ENCODE peak calls at places on chromosomes 12 and 14, in four cellular contexts. H is A549, Z is stomach, N is body of pancreas. C is an unnamed sample.

GRCh38 chr12:107014050-107014449 is 27.1 kb upstream of the MTERF2 start:
- DNase-seq in H (peak; percentile 61), Z (peak; percentile 43), N (peak; percentile 73), C (no peak)

GRCh38 chr14:53964249-53964648 is 7.6 kb upstream of the BMP4 start:
- DNase-seq in H (no peak), Z (no peak), N (no peak), C (no peak)

GRCh38 chr12:122981587-122982493 is 1.4 kb downstream of the ARL6IP4 start:
- DNase-seq in H (no peak), Z (no peak), N (no peak), C (no peak)

GRCh38 chr12:131755305-131756113 is 44.6 kb downstream of the SFSWAP start:
- DNase-seq in H (peak; percentile 78), Z (no peak), N (no peak), C (no peak)

GRCh38 chr12:2347137-2347843 is 294.5 kb downstream of the CACNA1C start:
- DNase-seq in H (no peak), Z (no peak), N (no peak), C (no peak)

GRCh38 chr14:75123991-75124390 is 2.9 kb downstream of the NEK9 start:
- DNase-seq in H (peak; percentile 69), Z (no peak), N (no peak), C (no peak)

GRCh38 chr14:24282736-24283135 is 11.3 kb upstream of the RABGGTA start:
- DNase-seq in H (no peak), Z (no peak), N (no peak), C (no peak)

GRCh38 chr12:64780531-64781373 is 21.5 kb upstream of the GNS start:
- DNase-seq in H (peak; percentile 33), Z (peak; percentile 87), N (peak; percentile 91), C (peak; percentile 83)

GRCh38 chr12:4819654-4820053 is 90.1 kb upstream of the KCNA1 start:
- DNase-seq in H (no peak), Z (no peak), N (no peak), C (no peak)

GRCh38 chr14:54702014-54702491 is 135.1 kb downstream of the SAMD4A start:
- DNase-seq in H (no peak), Z (no peak), N (no peak), C (no peak)

GRCh38 chr14:72476657-72477499 is 417.0 kb downstream of the DPF3 start:
- DNase-seq in H (peak; percentile 1), Z (no peak), N (no peak), C (peak; percentile 36)

DNA sequence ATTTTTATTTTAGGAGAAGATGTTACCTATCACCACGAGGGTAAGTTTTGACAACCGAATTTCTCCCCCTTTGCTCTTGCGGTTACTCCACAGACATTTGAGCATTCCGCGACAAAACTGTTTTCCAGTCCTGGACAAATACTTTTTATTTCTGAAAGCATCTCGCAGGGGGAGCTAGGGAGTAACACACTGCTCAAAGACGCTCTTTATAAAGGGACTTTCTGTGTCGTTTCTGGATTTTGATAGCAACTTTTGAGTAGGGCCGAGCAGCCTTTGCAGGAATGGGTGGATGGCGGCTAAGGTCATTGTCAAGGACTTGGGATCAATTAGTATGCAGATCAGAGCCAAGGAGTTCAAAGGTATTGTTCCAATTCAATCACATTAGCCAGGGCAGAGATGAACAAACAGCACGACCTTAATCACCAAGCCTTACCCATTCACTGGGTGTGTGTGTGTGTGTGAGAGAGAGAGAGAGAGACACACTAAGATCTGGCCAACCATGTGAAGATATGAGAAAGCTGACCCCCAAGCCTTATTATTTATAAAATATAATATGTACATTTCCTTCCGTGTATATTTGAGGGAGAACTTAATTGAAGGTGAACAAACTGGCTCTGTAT is 613.6 kb downstream of the VRK1 start:
- DNase-seq in H (no peak), Z (no peak), N (no peak), C (no peak)
- H3K4me3 ChIP-seq in H (no peak overlapping the region), Z (no peak overlapping the region), N (no peak overlapping the region), C (no peak overlapping the region)

DNA sequence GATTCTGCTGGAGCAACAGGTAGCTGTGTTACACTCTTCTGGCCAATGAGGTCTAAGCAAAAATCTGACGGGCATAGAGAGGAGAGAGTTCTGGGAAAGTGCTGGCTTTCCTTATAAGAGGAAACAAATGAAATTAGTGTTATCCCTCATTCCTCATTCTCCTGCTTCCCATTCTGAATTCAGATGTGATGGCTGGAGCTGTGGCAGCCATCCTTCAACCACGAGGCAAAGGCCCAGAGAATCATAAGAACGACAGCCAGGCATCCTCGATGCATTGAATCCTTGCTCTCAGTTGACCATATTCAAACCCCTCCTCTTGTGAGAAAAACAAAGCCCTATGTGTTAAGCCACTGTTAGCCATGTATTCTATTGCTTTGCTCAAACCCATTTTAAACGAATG is 27.5 kb upstream of the RIMBP2 start:
- DNase-seq in H (no peak), Z (no peak), N (no peak), C (no peak)
- H3K4me1 ChIP-seq in H (no peaks in the 10 kb centered on the region), Z (peaks cover 5% of the 10 kb centered on the region), N (peaks cover 6% of the 10 kb centered on the region), C (no peaks in the 10 kb centered on the region)

GRCh38 chr12:47824198-47824597 is 4.5 kb upstream of the HDAC7 start:
- DNase-seq in H (no peak), Z (no peak), N (no peak), C (peak; percentile 18)
- H3K4me3 ChIP-seq in H (no peak overlapping the region), Z (no peak overlapping the region), N (no peak overlapping the region), C (no peak overlapping the region)

GRCh38 chr12:104741072-104741471 is 217.0 kb downstream of the SLC41A2 start:
- DNase-seq in H (no peak), Z (no peak), N (no peak), C (no peak)

GRCh38 chr12:104740668-104741067 is 217.4 kb downstream of the SLC41A2 start:
- DNase-seq in H (no peak), Z (no peak), N (no peak), C (no peak)

GRCh38 chr12:104742551-104742961 is 215.5 kb downstream of the SLC41A2 start:
- DNase-seq in H (no peak), Z (peak; percentile 44), N (no peak), C (no peak)

GRCh38 chr12:104741497-104742367 is 216.4 kb downstream of the SLC41A2 start:
- DNase-seq in H (no peak), Z (no peak), N (no peak), C (no peak)

DNA sequence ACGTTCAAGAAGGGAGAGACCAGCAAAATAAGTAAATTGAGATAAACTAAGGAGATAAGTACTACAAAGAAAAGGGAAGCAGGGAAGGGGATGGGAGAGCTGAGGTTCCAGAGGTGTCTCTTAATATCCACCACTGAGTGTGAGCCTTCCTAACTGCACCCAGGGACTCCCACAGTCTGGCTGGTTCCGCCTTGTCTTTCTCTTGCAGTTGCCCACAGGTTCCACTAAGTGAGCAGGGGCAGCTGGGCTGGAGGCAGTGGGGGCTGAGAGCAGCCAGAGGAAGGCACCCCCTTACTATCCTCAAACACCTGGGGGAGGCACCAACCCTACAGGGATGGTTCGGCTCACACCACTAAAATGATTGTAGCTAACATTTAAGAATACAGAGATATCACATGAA is 214.9 kb downstream of the SLC41A2 start:
- DNase-seq in H (no peak), Z (no peak), N (no peak), C (no peak)
- H3K4me1 ChIP-seq in H (no peaks in the 10 kb centered on the region), Z (peaks cover 7% of the 10 kb centered on the region), N (no peaks in the 10 kb centered on the region), C (peaks cover 2% of the 10 kb centered on the region)